ENCODE peak calls at places on chromosomes 12 and 14, in nine cellular contexts. Z, V, A, L, B, X, F, D and Q are unnamed samples.

GRCh38 chr12:66111605-66112004 is 18.9 kb downstream of the LLPH start:
- DNase-seq in Z (no peak), V (no peak), A (no peak), L (no peak), B (no peak), X (no peak), F (no peak), D (no peak), Q (no peak)

GRCh38 chr12:103442187-103442564 is 53.6 kb downstream of the C12orf42 start:
- DNase-seq in Z (no peak), V (no peak), A (no peak), L (no peak), B (no peak), X (no peak), F (no peak), D (no peak), Q (no peak)

GRCh38 chr12:121154793-121155375 is 22.2 kb downstream of the P2RX7 start:
- DNase-seq in Z (no peak), V (no peak), A (no peak), L (no peak), B (no peak), X (no peak), F (no peak), D (no peak), Q (no peak)

GRCh38 chr14:42222924-42223471 is 616.3 kb downstream of the LRFN5 start:
- DNase-seq in Z (no peak), V (no peak), A (peak), L (no peak), B (peak), X (no peak), F (peak), D (no peak), Q (no peak)

GRCh38 chr12:48038085-48038484 is 33.8 kb upstream of the COL2A1 start:
- DNase-seq in Z (no peak), V (no peak), A (no peak), L (no peak), B (no peak), X (no peak), F (no peak), D (no peak), Q (no peak)

GRCh38 chr14:63737582-63738006 is 9.7 kb upstream of the SGPP1 start:
- DNase-seq in Z (no peak), V (no peak), A (no peak), L (no peak), B (no peak), X (no peak), F (no peak), D (no peak), Q (no peak)

GRCh38 chr12:42039146-42039545 is 105.5 kb downstream of the GXYLT1 start:
- DNase-seq in Z (no peak), V (no peak), A (no peak), L (no peak), B (peak), X (no peak), F (no peak), D (peak), Q (no peak)

GRCh38 chr14:70906785-70907171 is 481 bp upstream of the PCNX1 start:
- DNase-seq in Z (no peak), V (no peak), A (no peak), L (no peak), B (no peak), X (no peak), F (no peak), D (peak), Q (no peak)

GRCh38 chr12:11653215-11653753 is 3.8 kb downstream of the ETV6 start:
- DNase-seq in Z (no peak), V (no peak), A (peak), L (no peak), B (no peak), X (no peak), F (no peak), D (peak), Q (no peak)

GRCh38 chr12:13135336-13136178 is 32.1 kb upstream of the GSG1 start:
- DNase-seq in Z (peak), V (peak), A (no peak), L (no peak), B (peak), X (no peak), F (no peak), D (peak), Q (no peak)

GRCh38 chr12:121568971-121569808 is 11.6 kb downstream of the KDM2B start:
- DNase-seq in Z (no peak), V (no peak), A (no peak), L (no peak), B (no peak), X (no peak), F (no peak), D (no peak), Q (no peak)

GRCh38 chr14:67514203-67514607 is 18.9 kb upstream of the PLEKHH1 start:
- DNase-seq in Z (no peak), V (no peak), A (no peak), L (peak), B (no peak), X (no peak), F (no peak), D (no peak), Q (no peak)

GRCh38 chr12:5173511-5174011 is 129.9 kb downstream of the KCNA5 start:
- DNase-seq in Z (no peak), V (no peak), A (no peak), L (no peak), B (no peak), X (no peak), F (no peak), D (no peak), Q (no peak)

GRCh38 chr14:24313912-24314311 is 2.6 kb downstream of the LTB4R start:
- DNase-seq in Z (no peak), V (no peak), A (no peak), L (no peak), B (no peak), X (no peak), F (no peak), D (no peak), Q (no peak)

GRCh38 chr14:86321151-86321550 is 791.2 kb downstream of the FLRT2 start:
- DNase-seq in Z (no peak), V (no peak), A (no peak), L (no peak), B (no peak), X (no peak), F (no peak), D (no peak), Q (no peak)

GRCh38 chr12:27176765-27177164 is 67.3 kb upstream of the STK38L start:
- DNase-seq in Z (no peak), V (no peak), A (no peak), L (no peak), B (no peak), X (no peak), F (no peak), D (peak), Q (no peak)

GRCh38 chr14:63632932-63633514 is 8.6 kb downstream of the WDR89 start:
- DNase-seq in Z (no peak), V (no peak), A (no peak), L (no peak), B (no peak), X (no peak), F (no peak), D (peak), Q (no peak)

GRCh38 chr12:44972746-44973421 is 78.0 kb downstream of the DBX2 start:
- DNase-seq in Z (no peak), V (no peak), A (no peak), L (no peak), B (no peak), X (no peak), F (no peak), D (no peak), Q (no peak)

GRCh38 chr14:71574976-71575375 is 357.3 kb upstream of the RGS6 start:
- DNase-seq in Z (no peak), V (no peak), A (no peak), L (no peak), B (peak), X (no peak), F (no peak), D (peak), Q (no peak)

GRCh38 chr12:45912774-45913173 is 77.6 kb downstream of the SCAF11 start:
- DNase-seq in Z (no peak), V (no peak), A (no peak), L (no peak), B (no peak), X (no peak), F (peak), D (peak), Q (no peak)

GRCh38 chr14:79476552-79476951 is 734.8 kb downstream of the DIO2 start:
- DNase-seq in Z (no peak), V (no peak), A (no peak), L (no peak), B (no peak), X (no peak), F (no peak), D (no peak), Q (no peak)

GRCh38 chr12:52903855-52904508 is 894 bp downstream of the KRT8 start:
- DNase-seq in Z (no peak), V (no peak), A (peak), L (peak), B (no peak), X (no peak), F (peak), D (peak), Q (no peak)

GRCh38 chr12:104498211-104498801 is 41.6 kb downstream of the CHST11 start:
- DNase-seq in Z (no peak), V (no peak), A (no peak), L (no peak), B (no peak), X (no peak), F (no peak), D (no peak), Q (no peak)

GRCh38 chr14:99566009-99566389 is 38.0 kb downstream of the CCDC85C start:
- DNase-seq in Z (peak), V (no peak), A (no peak), L (no peak), B (no peak), X (no peak), F (no peak), D (peak), Q (no peak)

GRCh38 chr12:122250047-122250446 is 16.2 kb downstream of the VPS33A start:
- DNase-seq in Z (no peak), V (no peak), A (no peak), L (no peak), B (no peak), X (no peak), F (no peak), D (no peak), Q (no peak)

GRCh38 chr12:107536613-107537012 is 149.0 kb upstream of the PWP1 start:
- DNase-seq in Z (no peak), V (no peak), A (no peak), L (no peak), B (no peak), X (no peak), F (no peak), D (no peak), Q (no peak)